ENCODE peak calls at places on chromosomes 12 and 14, in ten cellular contexts. N is SK-N-SH, A is A549, T is esophagus muscularis mucosa, F is stomach, M is ovary, E is suprapubic skin, G is K562, W is tibial nerve, H is upper lobe of left lung. B is an unnamed sample. For H3K4me1, the result is how much of the 10 kb centered on the place peaks cover.

GRCh38 chr14:60510976-60511599 is 2.1 kb downstream of the SIX6 start:
- DNase-seq in N (peak), A (no peak), T (no peak), F (no peak), M (no peak), E (no peak), G (no peak), W (no peak), H (no peak), B (no peak)

GRCh38 chr12:128009108-128009507 is 257.9 kb upstream of the TMEM132C start:
- DNase-seq in N (no peak), A (no peak), T (peak), F (no peak), M (no peak), E (no peak), G (no peak), W (no peak), H (no peak), B (no peak)

GRCh38 chr12:38399711-38400205 is 83.2 kb downstream of the ALG10B start:
- DNase-seq in N (no peak), A (no peak), T (no peak), F (no peak), M (no peak), E (no peak), G (no peak), W (no peak), H (no peak), B (no peak)

GRCh38 chr12:1367731-1368285 is 226.6 kb downstream of the FBXL14 start:
- DNase-seq in N (no peak), A (no peak), T (no peak), F (no peak), M (no peak), E (no peak), G (no peak), W (no peak), H (no peak), B (no peak)

GRCh38 chr12:26732010-26732908 is 100.7 kb downstream of the ITPR2 start:
- DNase-seq in N (no peak), A (no peak), T (no peak), F (no peak), M (no peak), E (no peak), G (no peak), W (no peak), H (no peak), B (no peak)

GRCh38 chr12:116959198-116959460 is 48.4 kb downstream of the FBXW8 start:
- DNase-seq in N (no peak), A (no peak), T (no peak), F (no peak), M (no peak), E (no peak), G (no peak), W (no peak), H (no peak), B (no peak)

GRCh38 chr12:57627504-57628279 is 5.3 kb downstream of the B4GALNT1 start:
- DNase-seq in N (peak), A (no peak), T (no peak), F (no peak), M (no peak), E (peak), G (no peak), W (no peak), H (no peak), B (no peak)

GRCh38 chr12:83114042-83114441 is 427.3 kb downstream of the TMTC2 start:
- DNase-seq in N (no peak), A (no peak), T (no peak), F (no peak), M (no peak), E (no peak), G (no peak), W (no peak), H (no peak), B (no peak)

GRCh38 chr12:115374480-115375187 is 690.7 kb upstream of the TBX3 start:
- DNase-seq in N (no peak), A (no peak), T (peak), F (no peak), M (no peak), E (no peak), G (no peak), W (no peak), H (no peak), B (no peak)

GRCh38 chr12:67534671-67535070 is 113.9 kb upstream of the DYRK2 start:
- DNase-seq in N (no peak), A (peak), T (peak), F (no peak), M (peak), E (no peak), G (no peak), W (no peak), H (no peak), B (no peak)

GRCh38 chr12:120584343-120585149 is 3.3 kb upstream of the POP5 start:
- DNase-seq in N (peak), A (peak), T (no peak), F (peak), M (peak), E (peak), G (peak), W (peak), H (peak), B (peak)

GRCh38 chr14:34857689-34858449 is 17.3 kb downstream of the BAZ1A start:
- DNase-seq in N (no peak), A (no peak), T (no peak), F (no peak), M (no peak), E (no peak), G (no peak), W (no peak), H (peak), B (no peak)

GRCh38 chr12:93116632-93117031 is 187.5 kb upstream of the EEA1 start:
- DNase-seq in N (no peak), A (no peak), T (no peak), F (no peak), M (no peak), E (no peak), G (no peak), W (no peak), H (peak), B (no peak)

GRCh38 chr12:53986686-53987180 is 1.8 kb downstream of the HOXC10 start:
- DNase-seq in N (no peak), A (no peak), T (no peak), F (no peak), M (no peak), E (no peak), G (no peak), W (no peak), H (no peak), B (no peak)

GRCh38 chr12:43976027-43976426 is 140.1 kb downstream of the TMEM117 start:
- DNase-seq in N (no peak), A (no peak), T (no peak), F (no peak), M (no peak), E (no peak), G (no peak), W (no peak), H (no peak), B (no peak)

GRCh38 chr14:99260652-99261551 is 11.1 kb downstream of the BCL11B start:
- DNase-seq in N (no peak), A (no peak), T (no peak), F (no peak), M (no peak), E (no peak), G (no peak), W (no peak), H (no peak), B (no peak)

GRCh38 chr14:45201908-45202307 is 51.1 kb downstream of the MIS18BP1 start:
- DNase-seq in N (peak), A (no peak), T (no peak), F (no peak), M (no peak), E (no peak), G (peak), W (no peak), H (no peak), B (no peak)

GRCh38 chr12:105301696-105302095 is 28.8 kb upstream of the C12orf75 start:
- DNase-seq in N (no peak), A (no peak), T (no peak), F (no peak), M (no peak), E (no peak), G (no peak), W (no peak), H (no peak), B (no peak)

GRCh38 chr12:89883630-89884364 is 175.2 kb upstream of the ATP2B1 start:
- DNase-seq in N (no peak), A (no peak), T (no peak), F (no peak), M (no peak), E (no peak), G (no peak), W (no peak), H (no peak), B (no peak)

GRCh38 chr14:34711169-34711568 is 3.2 kb downstream of the CFL2 start:
- DNase-seq in N (peak), A (no peak), T (no peak), F (no peak), M (no peak), E (no peak), G (no peak), W (no peak), H (no peak), B (peak)

GRCh38 chr12:26374934-26375333 is 179.6 kb downstream of the SSPN start:
- DNase-seq in N (no peak), A (no peak), T (no peak), F (no peak), M (no peak), E (no peak), G (no peak), W (no peak), H (no peak), B (no peak)

GRCh38 chr12:25977047-25977446 is 18.6 kb downstream of the RASSF8 start:
- DNase-seq in N (no peak), A (no peak), T (no peak), F (no peak), M (no peak), E (no peak), G (no peak), W (no peak), H (no peak), B (no peak)

GRCh38 chr12:119804011-119804641 is 73.0 kb downstream of the CIT start:
- DNase-seq in N (peak), A (peak), T (no peak), F (peak), M (no peak), E (peak), G (peak), W (no peak), H (peak), B (no peak)

GRCh38 chr14:99551034-99551922 is 52.7 kb downstream of the CCDC85C start:
- DNase-seq in N (no peak), A (no peak), T (no peak), F (no peak), M (no peak), E (no peak), G (no peak), W (no peak), H (no peak), B (no peak)

GRCh38 chr14:49768301-49769121 is 558 bp downstream of the KLHDC2 start:
- DNase-seq in N (peak), A (peak), T (no peak), F (peak), M (peak), E (peak), G (peak), W (no peak), H (peak), B (peak)

GRCh38 chr14:92004062-92004461 is 35.8 kb downstream of the TRIP11 start:
- DNase-seq in N (no peak), A (no peak), T (no peak), F (no peak), M (no peak), E (no peak), G (no peak), W (no peak), H (no peak), B (no peak)

GRCh38 chr12:106345739-106346138 is 11.8 kb upstream of the POLR3B start:
- DNase-seq in N (peak), A (peak), T (no peak), F (peak), M (no peak), E (no peak), G (peak), W (no peak), H (peak), B (no peak)

GRCh38 chr12:74538491-74539258 is 1.0 kb downstream of the ATXN7L3B start:
- DNase-seq in N (peak), A (no peak), T (no peak), F (no peak), M (no peak), E (no peak), G (peak), W (no peak), H (peak), B (no peak)

GRCh38 chr12:68189766-68190700 is 30.5 kb upstream of the IFNG start:
- DNase-seq in N (no peak), A (no peak), T (no peak), F (no peak), M (no peak), E (no peak), G (no peak), W (no peak), H (no peak), B (no peak)

GRCh38 chr12:79618848-79619404 is 71.8 kb downstream of the PAWR start:
- DNase-seq in N (no peak), A (no peak), T (no peak), F (no peak), M (no peak), E (no peak), G (no peak), W (no peak), H (no peak), B (no peak)

GRCh38 chr14:58129208-58129607 is 22.8 kb downstream of the ARMH4 start:
- DNase-seq in N (no peak), A (peak), T (no peak), F (no peak), M (no peak), E (no peak), G (no peak), W (no peak), H (no peak), B (no peak)
- TF ChIP-seq CTCF in N (peak), A (peak), T (peak), F (no peak), M (no peak), E (no peak), G (no peak), W (no peak), H (no peak), B (no peak)

GRCh38 chr12:11731455-11731854 is 82.0 kb downstream of the ETV6 start:
- DNase-seq in N (no peak), A (no peak), T (no peak), F (no peak), M (no peak), E (no peak), G (no peak), W (no peak), H (no peak), B (no peak)
- H3K4me1 ChIP-seq in N (under half), A (under half), T (under half), F (half or more), M (under half), E (under half), G (under half), W (under half), H (under half), B (under half)

GRCh38 chr14:68081489-68081888 is 261.9 kb downstream of the RAD51B start:
- DNase-seq in N (no peak), A (no peak), T (no peak), F (no peak), M (no peak), E (no peak), G (no peak), W (no peak), H (no peak), B (no peak)

GRCh38 chr14:68074765-68075381 is 255.3 kb downstream of the RAD51B start:
- DNase-seq in N (no peak), A (no peak), T (no peak), F (no peak), M (no peak), E (no peak), G (no peak), W (no peak), H (no peak), B (no peak)

GRCh38 chr14:68079941-68080697 is 260.5 kb downstream of the RAD51B start:
- DNase-seq in N (no peak), A (no peak), T (no peak), F (no peak), M (no peak), E (no peak), G (no peak), W (no peak), H (no peak), B (no peak)

GRCh38 chr14:68076451-68076850 is 256.9 kb downstream of the RAD51B start:
- DNase-seq in N (no peak), A (peak), T (no peak), F (no peak), M (no peak), E (no peak), G (no peak), W (no peak), H (no peak), B (no peak)

DNA sequence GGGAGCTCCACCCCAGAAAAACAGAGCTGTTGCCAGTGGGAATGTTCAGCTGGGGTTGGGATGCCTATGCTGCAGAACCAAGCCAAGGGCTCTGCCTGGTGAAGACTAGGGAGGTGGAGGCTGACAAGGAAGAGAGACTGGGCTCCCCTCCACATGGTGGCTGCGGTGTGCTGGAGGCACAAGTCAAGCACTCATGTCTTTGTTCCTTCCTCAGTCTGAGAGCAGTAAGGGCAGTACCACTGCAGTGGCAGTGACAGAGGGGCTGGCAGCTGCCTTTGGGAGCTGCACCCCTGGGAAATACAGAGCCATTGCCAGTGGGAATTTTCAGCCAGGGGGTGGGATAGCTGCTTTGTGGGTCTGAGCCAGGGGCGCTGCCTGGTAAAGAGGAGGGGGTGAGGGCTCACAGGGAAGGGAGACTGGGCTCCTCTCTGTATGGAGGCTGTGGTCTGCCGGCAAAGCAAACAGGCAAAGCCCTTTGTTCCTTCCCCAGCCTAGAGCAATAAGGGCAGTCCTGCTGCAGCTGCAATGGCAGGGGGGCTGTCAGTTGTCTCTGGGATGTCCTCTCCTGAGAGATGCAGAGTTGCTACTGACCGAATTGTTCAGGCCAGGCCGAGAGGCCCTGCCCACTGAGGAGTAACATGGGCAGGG is 255.9 kb downstream of the RAD51B start:
- DNase-seq in N (no peak), A (no peak), T (no peak), F (no peak), M (no peak), E (no peak), G (no peak), W (no peak), H (no peak), B (no peak)
- TF ChIP-seq EP300 in N (no peak), A (no peak), T (no peak), F (no peak), M (no peak), E (no peak), G (no peak), W (no peak), H (no peak), B (no peak)

GRCh38 chr12:96989916-96990315 is 82.9 kb downstream of the NEDD1 start:
- DNase-seq in N (no peak), A (no peak), T (no peak), F (no peak), M (no peak), E (no peak), G (peak), W (no peak), H (no peak), B (no peak)
- TF ChIP-seq CTCF in N (peak), A (peak), T (peak), F (no peak), M (no peak), E (peak), G (peak), W (no peak), H (no peak), B (no peak)

GRCh38 chr14:68971411-68972035 is 7.6 kb downstream of the ACTN1 start:
- DNase-seq in N (no peak), A (no peak), T (no peak), F (no peak), M (no peak), E (no peak), G (no peak), W (no peak), H (no peak), B (no peak)
- H3K4me1 ChIP-seq in N (under half), A (half or more), T (half or more), F (half or more), M (under half), E (half or more), G (under half), W (under half), H (under half), B (under half)